ENCODE peak calls at places on chromosomes 16 and 17, in five cellular contexts. B is coronary artery, V is PC-9, E is brain microvascular endothelial cell, A is cardiac muscle cell. H is an unnamed sample.

GRCh38 chr16:50967827-50968612 is 183.1 kb downstream of the SALL1 start:
- DNase-seq in B (no peak), V (no peak), E (no peak), A (no peak), H (no peak)

GRCh38 chr16:23060458-23061320 is 88.6 kb downstream of the USP31 start:
- DNase-seq in B (no peak), V (peak), E (peak), A (peak), H (no peak)

GRCh38 chr17:44898768-44899073 is 524 bp downstream of the EFTUD2 start:
- DNase-seq in B (no peak), V (no peak), E (peak), A (no peak), H (no peak)

GRCh38 chr17:38333635-38334295 is 10.0 kb downstream of the GPR179 start:
- DNase-seq in B (no peak), V (peak), E (no peak), A (peak), H (no peak)

GRCh38 chr16:31078597-31079341 is 4.5 kb downstream of the ZNF646 start:
- DNase-seq in B (no peak), V (no peak), E (no peak), A (no peak), H (no peak)

GRCh38 chr16:61366006-61366405 is 670.2 kb downstream of the CDH8 start:
- DNase-seq in B (no peak), V (no peak), E (no peak), A (no peak), H (no peak)

GRCh38 chr17:72916991-72917390 is 175.5 kb downstream of the SLC39A11 start:
- DNase-seq in B (no peak), V (no peak), E (no peak), A (no peak), H (no peak)

GRCh38 chr16:50394215-50394802 is 25.5 kb upstream of the BRD7 start:
- DNase-seq in B (peak), V (no peak), E (no peak), A (no peak), H (no peak)

GRCh38 chr17:6328279-6328678 is 106.6 kb downstream of the AIPL1 start:
- DNase-seq in B (no peak), V (no peak), E (no peak), A (no peak), H (no peak)

GRCh38 chr17:49859991-49860953 is 12.4 kb upstream of the TAC4 start:
- DNase-seq in B (no peak), V (no peak), E (no peak), A (no peak), H (no peak)

GRCh38 chr17:39150795-39151679 is at the start of gene PLXDC1:
- DNase-seq in B (no peak), V (no peak), E (no peak), A (peak), H (no peak)

GRCh38 chr16:88669986-88670385 is 7.1 kb upstream of the MVD start:
- DNase-seq in B (no peak), V (no peak), E (no peak), A (no peak), H (no peak)

GRCh38 chr16:14072360-14072759 is 1.2 kb downstream of the MRTFB start:
- DNase-seq in B (no peak), V (no peak), E (no peak), A (no peak), H (no peak)

GRCh38 chr17:75371981-75372380 is 33.5 kb downstream of the GRB2 start:
- DNase-seq in B (no peak), V (no peak), E (no peak), A (no peak), H (no peak)

GRCh38 chr17:21286066-21286770 is 1.7 kb downstream of the MAP2K3 start:
- DNase-seq in B (peak), V (peak), E (peak), A (peak), H (peak)

GRCh38 chr16:24035127-24035842 is 199.5 kb downstream of the PRKCB start:
- DNase-seq in B (no peak), V (no peak), E (no peak), A (no peak), H (no peak)

GRCh38 chr16:85460252-85460982 is 152.7 kb upstream of the GSE1 start:
- DNase-seq in B (no peak), V (no peak), E (no peak), A (peak), H (no peak)

GRCh38 chr17:32342603-32343325 is 791 bp upstream of the C17orf75 start:
- DNase-seq in B (no peak), V (no peak), E (no peak), A (no peak), H (no peak)

GRCh38 chr17:4130715-4131114 is 12.1 kb downstream of the ZZEF1 start:
- DNase-seq in B (no peak), V (no peak), E (no peak), A (no peak), H (no peak)

GRCh38 chr17:50277357-50277754 is 3.1 kb downstream of the TMEM92 start:
- DNase-seq in B (no peak), V (no peak), E (no peak), A (no peak), H (no peak)

GRCh38 chr16:78570409-78571141 is 471.1 kb downstream of the WWOX start:
- DNase-seq in B (no peak), V (no peak), E (no peak), A (no peak), H (no peak)

GRCh38 chr17:81435636-81436293 is 40.5 kb downstream of the BAHCC1 start:
- DNase-seq in B (no peak), V (no peak), E (no peak), A (no peak), H (no peak)

GRCh38 chr17:47708864-47709541 is 15.0 kb downstream of the TBKBP1 start:
- DNase-seq in B (no peak), V (peak), E (no peak), A (no peak), H (no peak)

GRCh38 chr17:181213-182163 is at the start of gene DOC2B:
- DNase-seq in B (no peak), V (peak), E (no peak), A (peak), H (no peak)

GRCh38 chr17:47076171-47076570 is 97.1 kb upstream of the RPRML start:
- DNase-seq in B (no peak), V (no peak), E (no peak), A (no peak), H (no peak)

GRCh38 chr17:43200127-43200526 is 11.5 kb upstream of the TMEM106A start:
- DNase-seq in B (no peak), V (no peak), E (peak), A (no peak), H (no peak)

GRCh38 chr17:1471931-1472727 is 16.1 kb upstream of the CRK start:
- DNase-seq in B (no peak), V (no peak), E (no peak), A (no peak), H (no peak)

GRCh38 chr17:5700791-5701190 is 116.5 kb upstream of the NLRP1 start:
- DNase-seq in B (no peak), V (no peak), E (no peak), A (no peak), H (no peak)

GRCh38 chr17:34797724-34798123 is 163.5 kb downstream of the CCT6B start:
- DNase-seq in B (no peak), V (peak), E (peak), A (peak), H (no peak)

GRCh38 chr16:22132801-22133200 is 29.5 kb upstream of the SDR42E2 start:
- DNase-seq in B (no peak), V (no peak), E (no peak), A (no peak), H (no peak)

GRCh38 chr17:1882836-1883235 is 53.0 kb downstream of the RPA1 start:
- DNase-seq in B (no peak), V (peak), E (peak), A (peak), H (no peak)

GRCh38 chr16:66444049-66444481 is 17.0 kb downstream of the BEAN1 start:
- DNase-seq in B (no peak), V (no peak), E (no peak), A (no peak), H (no peak)
- H3K27ac ChIP-seq in B (no peak), V (no peak), E (no peak), A (no peak), H (no peak)

DNA sequence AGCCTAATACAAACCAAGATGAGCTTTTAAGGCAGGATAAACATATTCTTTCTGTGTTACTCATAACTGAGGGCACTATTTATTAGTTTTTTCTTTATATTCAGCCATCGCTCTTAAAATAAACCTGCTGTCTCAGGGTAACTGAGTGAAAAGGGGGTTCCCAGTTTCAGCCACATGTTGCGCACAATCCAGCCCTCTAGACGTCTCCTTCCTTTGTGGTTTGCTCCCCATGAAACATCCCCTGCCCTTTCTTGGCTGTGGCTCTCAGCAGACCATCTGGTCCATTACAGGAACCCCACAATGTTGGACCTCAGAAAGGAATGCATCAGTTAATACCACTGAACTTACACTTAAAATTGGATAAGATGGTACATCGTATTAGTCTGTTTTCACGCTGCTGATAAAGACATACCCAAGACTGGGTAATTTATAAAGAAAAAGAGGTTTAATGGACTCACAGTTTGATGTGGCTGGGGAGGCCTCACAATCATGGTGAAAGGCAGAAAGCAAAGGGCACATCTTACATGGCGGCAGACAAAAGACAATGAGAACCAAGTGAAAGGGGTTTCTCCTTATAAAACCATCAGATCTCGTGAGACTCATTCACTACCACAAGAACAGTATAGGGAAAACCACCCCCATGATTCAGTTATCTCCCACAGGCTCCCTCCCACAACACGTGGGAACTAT is 12.6 kb upstream of the IL21R start:
- DNase-seq in B (no peak), V (no peak), E (no peak), A (no peak), H (no peak)
- H3K27ac ChIP-seq in B (no peak), V (no peak), E (no peak), A (no peak), H (no peak)

DNA sequence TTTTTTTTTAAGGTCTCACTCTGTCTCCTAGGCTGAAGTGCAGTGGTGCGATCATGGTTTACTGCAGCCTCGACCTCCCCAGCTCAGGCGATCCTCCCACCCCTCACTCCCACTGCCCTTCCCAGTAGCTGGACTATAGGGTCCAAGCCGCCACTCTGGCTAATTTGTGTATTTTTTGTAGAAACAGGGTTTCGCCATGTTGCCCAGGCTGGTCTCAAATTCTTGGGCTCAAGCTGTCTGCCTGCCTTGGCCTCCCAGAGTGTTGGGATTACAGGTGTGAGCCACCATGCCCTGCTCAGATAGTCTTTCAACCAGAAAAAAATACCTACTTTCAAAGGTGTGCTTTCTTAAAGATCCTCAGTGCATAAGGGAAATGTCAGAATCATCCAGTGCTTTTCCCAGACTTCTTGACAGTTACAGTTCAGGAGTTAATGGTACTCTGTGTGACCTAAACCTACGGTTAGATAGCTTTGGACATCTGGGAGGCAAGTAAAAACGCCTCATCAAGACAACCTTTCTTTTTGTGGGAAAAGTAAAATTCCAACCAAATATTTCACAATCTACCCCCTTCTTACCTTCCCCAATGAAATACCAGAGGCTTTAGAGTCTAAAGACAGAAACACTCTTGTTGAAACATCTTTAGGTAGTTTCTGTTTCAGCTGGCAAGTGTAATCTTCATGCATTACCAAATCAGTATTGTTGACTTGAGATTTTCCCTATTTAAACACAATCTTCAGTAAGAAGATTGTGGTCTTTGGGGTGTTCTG is 6.8 kb downstream of the RSPRY1 start:
- DNase-seq in B (no peak), V (no peak), E (peak), A (no peak), H (no peak)
- H3K27ac ChIP-seq in B (no peak), V (peak), E (peak), A (no peak), H (peak)

DNA sequence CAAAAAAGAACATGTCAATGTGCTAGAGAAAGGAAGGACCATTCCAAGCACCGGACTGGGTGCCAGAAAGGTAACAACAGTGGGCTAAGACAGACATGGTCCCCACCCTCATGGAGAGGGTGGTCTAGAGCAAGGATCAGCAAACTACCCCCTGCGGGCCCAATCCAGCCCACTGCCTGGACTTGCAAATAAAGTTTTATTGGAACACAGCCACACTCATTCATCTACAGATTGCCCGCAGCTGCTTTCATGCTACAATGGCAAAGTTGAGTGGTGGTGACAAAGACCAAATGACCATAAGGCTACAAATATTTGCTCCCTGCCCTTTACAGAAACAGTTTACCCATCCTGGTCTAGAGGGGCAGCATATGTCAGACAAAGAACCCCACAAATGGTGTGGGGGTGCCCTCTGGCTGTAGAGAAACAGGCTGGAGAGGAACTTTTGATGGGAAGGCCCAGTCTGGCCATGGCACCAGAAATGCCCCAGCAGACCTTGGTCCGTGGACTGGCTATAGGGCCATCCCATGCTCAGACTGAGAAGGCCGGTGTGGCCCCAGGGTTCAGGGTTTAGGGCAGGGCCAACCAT is 15.2 kb downstream of the CDH5 start:
- DNase-seq in B (no peak), V (no peak), E (no peak), A (no peak), H (no peak)
- H3K27ac ChIP-seq in B (no peak), V (peak), E (peak), A (no peak), H (peak)

H was measured in epithelial cell of prostate.